ENCODE peak calls at places on chromosomes 4 and X, in ten cellular contexts. A, E, X, L, R, M, Q, H, K and J are unnamed samples.

GRCh38 chrX:110143454-110144210 is 140.7 kb downstream of the TMEM164 start:
- DNase-seq in X (no peak), R (no peak), K (no peak), A (no peak), H (no peak), Q (no peak), M (no peak), E (no peak), L (no peak), J (no peak)

GRCh38 chrX:149461746-149462145 is 43.4 kb downstream of the IDS start:
- DNase-seq in K (no peak), M (no peak), Q (no peak), E (no peak), H (no peak), L (no peak), A (no peak), X (no peak), R (no peak), J (no peak)

GRCh38 chr4:39278476-39278875 is 87.7 kb downstream of the RFC1 start:
- DNase-seq in H (no peak), A (no peak), L (no peak), E (no peak), K (no peak), M (no peak), R (no peak), Q (no peak), X (no peak), J (no peak)

GRCh38 chr4:43567644-43568043 is 675.1 kb downstream of the GRXCR1 start:
- DNase-seq in K (no peak), H (no peak), L (no peak), E (no peak), R (no peak), X (no peak), M (no peak), Q (no peak), A (no peak), J (no peak)

GRCh38 chr4:159829184-159829583 is 726.3 kb downstream of the RAPGEF2 start:
- DNase-seq in M (no peak), R (no peak), Q (no peak), K (no peak), A (no peak), X (no peak), E (no peak), L (no peak), H (no peak), J (no peak)

GRCh38 chr4:986949-987688 is at the start of gene IDUA:
- DNase-seq in Q (peak; percentile 79), E (peak; percentile 90), X (peak; percentile 61), K (peak; percentile 96), H (peak; percentile 93), R (peak; percentile 70), L (peak; percentile 77), A (peak; percentile 81), M (peak; percentile 88), J (peak; percentile 80)

GRCh38 chrX:130419263-130419662 is 17.5 kb downstream of the RBMX2 start:
- DNase-seq in M (no peak), X (no peak), L (no peak), Q (no peak), E (no peak), A (no peak), H (no peak), R (no peak), K (no peak), J (no peak)

GRCh38 chrX:136529795-136530194 is 2.2 kb upstream of the VGLL1 start:
- DNase-seq in R (no peak), A (no peak), X (no peak), Q (no peak), K (no peak), L (no peak), E (no peak), M (no peak), H (no peak), J (no peak)

GRCh38 chr4:26859762-26860156 is 882 bp upstream of the STIM2 start:
- DNase-seq in M (no peak), L (no peak), K (no peak), E (no peak), X (no peak), Q (no peak), H (no peak), A (no peak), R (no peak), J (no peak)

GRCh38 chr4:142883433-142883832 is 37.3 kb upstream of the INPP4B start:
- DNase-seq in K (no peak), Q (no peak), H (peak; percentile 2), L (peak; percentile 49), A (no peak), M (no peak), X (no peak), E (no peak), R (no peak), J (peak; percentile 10)

GRCh38 chr4:81756973-81757372 is 285.3 kb upstream of the RASGEF1B start:
- DNase-seq in R (no peak), L (no peak), E (no peak), A (no peak), H (no peak), M (no peak), X (no peak), K (peak; percentile 2), Q (no peak), J (no peak)

GRCh38 chrX:41677661-41678060 is 11.1 kb upstream of the GPR34 start:
- DNase-seq in K (no peak), X (no peak), Q (no peak), M (no peak), H (no peak), R (no peak), E (no peak), A (no peak), L (no peak), J (no peak)

GRCh38 chr4:163672751-163673150 is 178.3 kb downstream of the TMA16 start:
- DNase-seq in K (no peak), X (no peak), H (no peak), L (no peak), Q (no peak), R (no peak), A (no peak), M (no peak), E (no peak), J (no peak)